ENCODE peak calls at places on chromosomes 5 and 9, in four cellular contexts. One of them, this sample, is unnamed.

GRCh38 chr5:176132471-176133288 is 105.5 kb upstream of the SIMC1 start:
- DNase-seq in IMR-90: no peak
- DNase-seq in H9: no peak
- DNase-seq in H1: no peak
- DNase-seq in this sample: no peak

GRCh38 chr9:12759767-12760166 is 15.1 kb upstream of the LURAP1L start:
- DNase-seq in IMR-90: peak
- DNase-seq in H9: no peak
- DNase-seq in H1: no peak
- DNase-seq in this sample: no peak

GRCh38 chr5:107670028-107670926 is 460 bp downstream of the EFNA5 start:
- DNase-seq in IMR-90: peak
- DNase-seq in H9: peak
- DNase-seq in H1: no peak
- DNase-seq in this sample: peak

GRCh38 chr5:119322948-119323629 is 32.7 kb upstream of the TNFAIP8 start:
- DNase-seq in IMR-90: peak
- DNase-seq in H9: no peak
- DNase-seq in H1: no peak
- DNase-seq in this sample: peak

GRCh38 chr9:36928670-36929349 is 105.3 kb downstream of the PAX5 start:
- DNase-seq in IMR-90: peak
- DNase-seq in H9: no peak
- DNase-seq in H1: no peak
- DNase-seq in this sample: peak

GRCh38 chr5:1733369-1733768 is 66.3 kb downstream of the MRPL36 start:
- DNase-seq in IMR-90: no peak
- DNase-seq in H9: peak
- DNase-seq in H1: no peak
- DNase-seq in this sample: no peak

GRCh38 chr9:91589101-91589553 is 165.5 kb upstream of the NFIL3 start:
- DNase-seq in IMR-90: peak
- DNase-seq in H9: no peak
- DNase-seq in H1: no peak
- DNase-seq in this sample: no peak

GRCh38 chr5:76204191-76204590 is 121.0 kb downstream of the SV2C start:
- DNase-seq in IMR-90: no peak
- DNase-seq in H9: no peak
- DNase-seq in H1: no peak
- DNase-seq in this sample: no peak

GRCh38 chr9:101457003-101457402 is 21.4 kb upstream of the ALDOB start:
- DNase-seq in IMR-90: no peak
- DNase-seq in H9: peak
- DNase-seq in H1: no peak
- DNase-seq in this sample: peak

GRCh38 chr5:75435101-75435500 is 76.3 kb downstream of the CERT1 start:
- DNase-seq in IMR-90: peak
- DNase-seq in H9: no peak
- DNase-seq in H1: no peak
- DNase-seq in this sample: no peak

GRCh38 chr5:37839441-37840035 is 303 bp downstream of the GDNF start:
- DNase-seq in IMR-90: peak
- DNase-seq in H9: no peak
- DNase-seq in H1: no peak
- DNase-seq in this sample: peak

DNA sequence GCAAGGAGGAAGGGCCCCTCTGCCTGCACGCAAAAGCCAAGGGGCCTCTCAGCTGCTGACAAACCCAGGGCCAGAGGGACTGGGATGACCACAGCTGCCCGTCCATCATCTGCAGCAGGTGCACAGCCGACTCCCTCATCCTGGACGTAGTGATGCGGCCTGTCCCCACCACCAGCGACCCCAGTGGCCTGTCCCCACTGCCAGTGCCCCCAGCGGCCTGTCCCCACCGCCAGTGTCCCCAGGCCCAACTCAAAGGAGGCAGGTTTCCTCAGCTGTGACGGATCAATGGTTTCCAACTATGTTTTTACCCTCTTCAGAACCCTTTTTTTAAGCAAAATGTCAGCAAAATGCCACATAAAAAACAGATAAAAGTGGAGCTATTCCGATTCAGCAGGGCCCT is 62.5 kb downstream of the VAV2 start:
- DNase-seq in IMR-90: no peak
- DNase-seq in H9: no peak
- DNase-seq in H1: no peak
- DNase-seq in this sample: no peak
- H2BK5ac ChIP-seq in IMR-90: no peak
- H2BK5ac ChIP-seq in H9: no peak
- H2BK5ac ChIP-seq in H1: no peak
- H2BK5ac ChIP-seq in this sample: no peak

GRCh38 chr9:92969516-92970466 is 22.5 kb downstream of the FGD3 start:
- DNase-seq in IMR-90: no peak
- DNase-seq in H9: peak
- DNase-seq in H1: no peak
- DNase-seq in this sample: no peak
- H3K9ac ChIP-seq in IMR-90: no peak
- H3K9ac ChIP-seq in H9: no peak
- H3K9ac ChIP-seq in H1: no peak
- H3K9ac ChIP-seq in this sample: no peak

GRCh38 chr9:120870206-120870605 is 6.8 kb downstream of the PHF19 start:
- DNase-seq in IMR-90: no peak
- DNase-seq in H9: no peak
- DNase-seq in H1: no peak
- DNase-seq in this sample: no peak

GRCh38 chr9:120868676-120869359 is 8.2 kb downstream of the PHF19 start:
- DNase-seq in IMR-90: peak
- DNase-seq in H9: peak
- DNase-seq in H1: peak
- DNase-seq in this sample: peak

GRCh38 chr9:120868339-120868675 is 8.7 kb downstream of the PHF19 start:
- DNase-seq in IMR-90: peak
- DNase-seq in H9: no peak
- DNase-seq in H1: no peak
- DNase-seq in this sample: no peak

GRCh38 chr9:120869726-120870125 is 7.3 kb downstream of the PHF19 start:
- DNase-seq in IMR-90: no peak
- DNase-seq in H9: no peak
- DNase-seq in H1: no peak
- DNase-seq in this sample: no peak

DNA sequence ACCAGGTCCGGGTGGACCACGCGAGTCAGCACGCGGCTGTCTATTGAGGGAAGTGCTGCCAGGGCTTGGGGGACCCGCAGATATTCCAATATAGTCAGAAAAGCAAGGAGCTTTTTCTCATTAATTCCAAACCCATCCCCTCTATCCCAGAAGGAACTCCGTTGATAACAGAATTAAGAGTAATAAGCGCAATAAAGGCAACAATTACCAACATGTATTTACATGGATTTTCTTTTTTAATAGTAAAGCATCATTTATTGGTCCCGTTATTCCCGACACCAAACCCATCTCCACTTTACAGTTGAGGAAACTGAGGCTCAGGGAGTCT is 7.7 kb downstream of the PHF19 start:
- DNase-seq in IMR-90: no peak
- DNase-seq in H9: no peak
- DNase-seq in H1: no peak
- DNase-seq in this sample: no peak
- H2BK5ac ChIP-seq in IMR-90: peak
- H2BK5ac ChIP-seq in H9: no peak
- H2BK5ac ChIP-seq in H1: peak
- H2BK5ac ChIP-seq in this sample: no peak

GRCh38 chr5:9544056-9544455 is 1.8 kb downstream of the SEMA5A start:
- DNase-seq in IMR-90: peak
- DNase-seq in H9: no peak
- DNase-seq in H1: no peak
- DNase-seq in this sample: no peak

GRCh38 chr5:9545301-9545958 is 445 bp downstream of the SEMA5A start:
- DNase-seq in IMR-90: no peak
- DNase-seq in H9: peak
- DNase-seq in H1: no peak
- DNase-seq in this sample: peak

GRCh38 chr5:9546973-9547947 is 1.4 kb upstream of the SEMA5A start:
- DNase-seq in IMR-90: peak
- DNase-seq in H9: peak
- DNase-seq in H1: no peak
- DNase-seq in this sample: peak

GRCh38 chr5:9544502-9545300 is 1.2 kb downstream of the SEMA5A start:
- DNase-seq in IMR-90: peak
- DNase-seq in H9: peak
- DNase-seq in H1: no peak
- DNase-seq in this sample: peak

GRCh38 chr5:9545959-9546851 is at the start of gene SEMA5A:
- DNase-seq in IMR-90: peak
- DNase-seq in H9: peak
- DNase-seq in H1: no peak
- DNase-seq in this sample: peak
- H3K9ac ChIP-seq in IMR-90: peak
- H3K9ac ChIP-seq in H9: peak
- H3K9ac ChIP-seq in H1: peak
- H3K9ac ChIP-seq in this sample: peak

DNA sequence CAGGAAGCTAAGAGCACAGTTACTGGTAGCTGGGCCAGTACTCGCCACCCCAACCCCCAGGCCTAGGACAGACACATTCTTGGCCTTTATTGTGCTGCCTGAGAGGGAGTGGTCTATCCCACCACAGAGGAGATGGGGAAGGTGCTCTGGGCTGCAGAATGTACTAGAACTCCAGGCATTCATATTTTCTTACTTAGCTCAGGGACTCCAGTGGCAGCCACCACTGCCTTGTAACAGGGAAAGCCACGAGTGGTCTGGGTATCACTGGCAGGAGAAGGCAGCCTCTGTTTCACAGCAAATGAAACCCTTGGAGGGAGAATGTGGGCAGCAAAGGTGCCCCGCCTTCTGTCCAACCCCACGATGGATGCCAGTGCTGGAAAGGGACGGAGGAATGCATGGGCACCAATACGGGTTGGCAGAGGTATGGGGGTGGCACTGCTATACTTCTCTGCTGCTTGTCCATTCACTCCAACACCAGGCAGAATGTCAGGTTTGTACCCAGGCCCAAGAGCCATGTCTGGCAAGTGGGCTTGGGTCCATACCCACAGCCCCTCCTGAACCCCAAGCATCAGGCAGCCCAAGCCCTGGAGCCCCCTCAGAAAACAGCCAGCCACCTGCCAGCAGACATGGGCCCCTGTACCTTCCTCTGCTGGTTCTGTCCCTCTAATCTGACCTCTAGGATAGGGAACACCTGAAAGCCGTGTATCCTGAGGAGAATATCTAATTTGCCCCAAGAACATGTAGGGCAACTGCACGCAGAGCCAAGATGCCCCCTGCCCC is 4.6 kb downstream of the SEPTIN8 start:
- DNase-seq in IMR-90: no peak
- DNase-seq in H9: no peak
- DNase-seq in H1: no peak
- DNase-seq in this sample: no peak
- H2BK5ac ChIP-seq in IMR-90: no peak
- H2BK5ac ChIP-seq in H9: no peak
- H2BK5ac ChIP-seq in H1: no peak
- H2BK5ac ChIP-seq in this sample: no peak

DNA sequence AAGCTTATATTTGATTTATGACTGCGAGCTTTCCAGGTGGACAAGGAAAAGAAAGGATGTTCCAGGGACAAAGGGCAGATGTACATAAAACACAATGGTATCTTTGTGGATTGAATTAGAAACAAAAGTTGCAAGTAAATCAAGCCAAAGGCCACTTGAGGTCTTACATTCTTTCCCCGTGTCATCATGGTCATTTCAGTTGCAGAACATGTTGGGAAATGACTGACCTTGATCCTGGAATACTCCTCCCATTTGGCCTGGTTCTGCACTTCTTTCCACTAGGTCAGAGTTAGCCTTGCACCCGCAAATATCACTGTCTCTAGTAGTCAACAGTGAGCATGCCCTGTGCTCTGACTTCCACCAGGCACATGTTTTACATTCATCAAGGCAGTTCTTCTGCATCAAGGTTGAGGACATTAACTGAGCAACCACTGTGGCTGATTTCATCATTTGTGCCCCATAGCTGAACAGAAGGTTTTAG is 1161.6 kb upstream of the DMAC1 start:
- DNase-seq in IMR-90: no peak
- DNase-seq in H9: no peak
- DNase-seq in H1: no peak
- DNase-seq in this sample: peak
- H3K9ac ChIP-seq in IMR-90: no peak
- H3K9ac ChIP-seq in H9: no peak
- H3K9ac ChIP-seq in H1: no peak
- H3K9ac ChIP-seq in this sample: no peak

DNA sequence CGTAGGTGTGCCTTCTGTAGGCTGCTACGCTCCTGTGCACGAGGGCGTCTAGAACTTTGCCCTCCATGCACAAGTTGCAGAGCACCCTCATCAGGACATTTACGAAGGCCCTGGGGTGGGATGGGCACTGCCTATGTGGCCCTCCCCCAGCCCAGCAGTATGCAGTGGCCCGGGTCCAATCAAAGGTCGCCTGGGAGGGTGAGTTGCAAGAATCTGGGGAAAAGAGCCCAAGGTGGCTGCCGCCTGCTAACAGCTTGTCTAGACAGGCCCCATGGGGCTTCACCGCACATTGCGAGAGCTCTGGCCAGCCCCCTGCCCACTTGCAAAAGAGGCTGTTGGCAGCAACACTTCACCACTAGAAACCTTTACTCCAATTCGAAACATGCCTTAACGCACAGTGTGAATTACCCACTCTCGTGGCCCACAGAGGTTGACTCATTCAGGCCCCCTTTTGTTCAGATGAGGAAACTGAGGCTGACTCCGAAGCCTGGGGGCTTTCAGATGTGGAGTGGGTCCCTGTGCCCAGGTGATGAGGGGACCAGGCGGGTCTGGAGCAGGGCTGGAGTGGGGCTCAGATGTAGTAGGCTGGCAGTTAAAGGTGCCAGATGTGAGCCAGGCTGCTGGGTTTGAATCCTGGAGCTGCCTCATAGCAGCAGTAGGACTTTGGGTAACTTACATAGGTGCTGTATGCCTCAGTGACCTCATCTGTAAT is 31.8 kb upstream of the IL17B start:
- DNase-seq in IMR-90: peak
- DNase-seq in H9: no peak
- DNase-seq in H1: no peak
- DNase-seq in this sample: peak
- H2BK5ac ChIP-seq in IMR-90: peak
- H2BK5ac ChIP-seq in H9: no peak
- H2BK5ac ChIP-seq in H1: no peak
- H2BK5ac ChIP-seq in this sample: no peak

GRCh38 chr9:132024589-132024988 is 55.1 kb downstream of the MED27 start:
- DNase-seq in IMR-90: no peak
- DNase-seq in H9: no peak
- DNase-seq in H1: no peak
- DNase-seq in this sample: no peak
- H3K9ac ChIP-seq in IMR-90: no peak
- H3K9ac ChIP-seq in H9: no peak
- H3K9ac ChIP-seq in H1: no peak
- H3K9ac ChIP-seq in this sample: no peak

DNA sequence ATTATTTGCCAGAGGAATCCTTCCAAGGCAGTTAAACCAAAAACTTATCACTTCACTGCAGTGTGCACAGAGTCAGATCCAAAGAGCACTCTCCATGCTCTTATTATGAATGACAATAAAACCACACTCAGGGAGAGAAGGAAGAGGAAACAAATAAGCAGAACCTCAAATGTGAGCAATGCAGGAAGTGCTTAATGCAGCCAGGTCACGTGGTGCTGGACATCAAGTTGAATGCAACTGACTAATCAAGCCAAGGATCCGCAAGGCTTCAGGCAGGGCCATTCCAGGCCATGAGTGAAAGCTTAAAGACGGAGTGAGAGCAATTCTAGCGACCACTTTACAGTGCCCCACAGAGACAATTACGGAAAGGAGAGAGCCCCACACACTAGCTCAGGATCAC is 230.4 kb upstream of the PUM3 start:
- DNase-seq in IMR-90: no peak
- DNase-seq in H9: no peak
- DNase-seq in H1: no peak
- DNase-seq in this sample: no peak
- H2BK5ac ChIP-seq in IMR-90: no peak
- H2BK5ac ChIP-seq in H9: no peak
- H2BK5ac ChIP-seq in H1: peak
- H2BK5ac ChIP-seq in this sample: no peak

This sample was measured in mesendoderm.